ENCODE peak calls at places on chromosomes 4 and X, in four cellular contexts. U is tibial nerve, P is astrocyte, K is IMR-90. E is an unnamed sample.

GRCh38 chr4:163505374-163505773 is 10.9 kb downstream of the TMA16 start:
- DNase-seq in U (no peak), P (peak), K (no peak), E (no peak)

GRCh38 chr4:124276461-124276860 is 436.1 kb downstream of the ANKRD50 start:
- DNase-seq in U (no peak), P (peak), K (peak), E (peak)

GRCh38 chr4:52658671-52659015 is 458 bp downstream of the USP46 start:
- DNase-seq in U (no peak), P (no peak), K (no peak), E (no peak)

GRCh38 chrX:129115104-129115503 is 408.2 kb downstream of the SMARCA1 start:
- DNase-seq in U (no peak), P (no peak), K (peak), E (peak)

GRCh38 chrX:112760697-112761096 is 79.9 kb downstream of the AMOT start:
- DNase-seq in U (no peak), P (peak), K (peak), E (no peak)

GRCh38 chr4:187188118-187188517 is 464.5 kb upstream of the FAT1 start:
- DNase-seq in U (no peak), P (no peak), K (no peak), E (no peak)

GRCh38 chrX:499870-500364 is 113.2 kb upstream of the PPP2R3B start:
- DNase-seq in U (no peak), P (no peak), K (no peak), E (no peak)

GRCh38 chr4:90181644-90182043 is 54.5 kb downstream of the CCSER1 start:
- DNase-seq in U (no peak), P (no peak), K (no peak), E (peak)

GRCh38 chrX:13014111-13015094 is 30.0 kb downstream of the FAM9C start:
- DNase-seq in U (no peak), P (no peak), K (no peak), E (no peak)

GRCh38 chr4:41213563-41214157 is 682 bp downstream of the APBB2 start:
- DNase-seq in U (no peak), P (no peak), K (no peak), E (no peak)

GRCh38 chr4:85445058-85445639 is 29.8 kb upstream of the ARHGAP24 start:
- DNase-seq in U (no peak), P (peak), K (no peak), E (no peak)

GRCh38 chr4:41525129-41525528 is 12.8 kb upstream of the LIMCH1 start:
- DNase-seq in U (no peak), P (peak), K (peak), E (no peak)

GRCh38 chrX:119636419-119636818 is 30.2 kb upstream of the NKRF start:
- DNase-seq in U (no peak), P (no peak), K (no peak), E (no peak)

GRCh38 chr4:117893207-117893606 is 141.1 kb upstream of the NDST3 start:
- DNase-seq in U (no peak), P (peak), K (no peak), E (peak)

GRCh38 chr4:76198411-76199237 is 15.0 kb downstream of the SCARB2 start:
- DNase-seq in U (peak), P (peak), K (peak), E (peak)

GRCh38 chr4:186724048-186724860 is 598 bp upstream of the FAT1 start:
- DNase-seq in U (no peak), P (peak), K (peak), E (peak)

GRCh38 chr4:166816901-166817300 is 417.4 kb downstream of the SPOCK3 start:
- DNase-seq in U (no peak), P (peak), K (no peak), E (no peak)

GRCh38 chrX:74523224-74523623 is 91.2 kb downstream of the RLIM start:
- DNase-seq in U (no peak), P (no peak), K (no peak), E (no peak)

GRCh38 chrX:12954981-12955380 is 19.9 kb upstream of the TMSB4X start:
- DNase-seq in U (no peak), P (no peak), K (no peak), E (no peak)

GRCh38 chr4:154491341-154491679 is 289 bp downstream of the DCHS2 start:
- DNase-seq in U (no peak), P (peak), K (peak), E (peak)

DNA sequence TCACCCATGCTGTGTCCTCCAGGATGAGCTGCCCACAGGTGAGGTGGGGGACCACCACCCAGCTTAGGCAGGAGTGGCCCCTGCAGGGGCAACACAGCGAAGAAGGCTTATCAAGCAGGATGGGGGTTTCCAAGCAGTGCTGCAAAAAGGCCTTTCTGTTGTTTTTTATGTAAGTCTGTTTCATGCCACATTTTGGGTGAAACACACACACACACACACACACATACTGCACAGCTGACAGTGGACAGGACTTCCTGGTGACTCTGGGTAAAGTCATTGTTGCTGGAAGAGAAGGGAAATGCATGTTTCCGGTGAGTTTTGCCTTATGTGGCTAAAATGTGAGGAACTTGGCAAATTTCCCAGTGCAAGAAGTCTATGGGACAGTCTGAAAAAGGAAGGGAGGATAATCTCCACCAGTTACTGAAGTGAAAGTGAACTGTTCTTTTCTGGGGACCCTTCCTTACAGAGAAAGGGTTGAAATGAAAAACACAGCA is 119.2 kb downstream of the IRF2 start:
- DNase-seq in U (peak), P (peak), K (peak), E (peak)
- H3K27ac ChIP-seq in U (peak), P (peak), K (peak), E (no peak)

GRCh38 chr4:71709961-71710360 is 73.9 kb downstream of the GC start:
- DNase-seq in U (no peak), P (no peak), K (no peak), E (peak)
- H3K4me3 ChIP-seq in U (no peak), P (no peak), K (no peak), E (no peak)

DNA sequence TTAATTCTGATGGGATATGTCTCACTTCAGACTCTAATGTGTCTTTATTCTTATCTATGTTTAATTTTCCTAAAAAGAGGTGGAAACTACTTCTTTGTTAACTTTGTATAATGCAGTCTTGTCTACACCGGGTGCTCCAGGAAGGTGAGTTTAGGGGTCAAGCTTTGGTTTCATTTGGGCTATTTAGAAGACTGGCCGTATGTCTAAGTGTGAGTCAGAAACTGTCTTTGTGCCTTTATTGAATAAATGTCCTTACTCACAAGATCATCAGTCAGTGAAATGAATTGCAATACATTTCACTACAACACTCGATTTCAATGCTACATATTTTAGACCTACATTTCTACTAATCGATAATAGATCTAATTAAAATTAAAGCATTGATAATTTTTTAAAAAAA is 56.2 kb downstream of the PROM1 start:
- DNase-seq in U (no peak), P (peak), K (peak), E (peak)
- H3K27ac ChIP-seq in U (no peak), P (no peak), K (no peak), E (no peak)

GRCh38 chrX:17861496-17862011 is 456 bp upstream of the RAI2 start:
- DNase-seq in U (no peak), P (no peak), K (no peak), E (no peak)
- H3K4me3 ChIP-seq in U (peak), P (no peak), K (no peak), E (peak)

DNA sequence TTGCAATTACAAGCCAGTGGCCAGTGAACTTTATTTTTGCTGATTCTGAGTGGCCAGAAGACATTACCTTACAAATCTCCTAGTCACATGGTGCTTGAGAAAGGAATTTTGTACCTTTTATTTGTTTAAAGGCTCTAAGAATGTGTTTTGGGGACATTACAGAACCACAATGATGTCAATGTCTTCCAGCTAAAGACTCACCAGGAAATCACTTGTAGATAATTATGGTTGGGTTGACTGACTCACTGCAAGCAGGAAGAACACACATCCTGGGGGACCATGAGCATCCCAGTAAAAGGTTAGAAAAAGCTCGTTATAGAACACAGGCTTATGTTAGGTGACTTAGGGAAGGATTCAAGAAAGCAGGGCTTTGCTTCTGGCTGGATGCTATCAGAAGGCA is 119.4 kb upstream of the FAM9B start:
- DNase-seq in U (no peak), P (peak), K (peak), E (peak)
- H3K27ac ChIP-seq in U (no peak), P (no peak), K (peak), E (peak)

GRCh38 chr4:15717647-15718416 is 15.0 kb downstream of the BST1 start:
- DNase-seq in U (no peak), P (no peak), K (peak), E (no peak)

GRCh38 chr4:15719506-15719905 is 16.6 kb downstream of the BST1 start:
- DNase-seq in U (no peak), P (no peak), K (no peak), E (no peak)

GRCh38 chr4:15718959-15719358 is 16.1 kb downstream of the BST1 start:
- DNase-seq in U (no peak), P (no peak), K (no peak), E (no peak)

GRCh38 chr4:15718465-15718864 is 15.6 kb downstream of the BST1 start:
- DNase-seq in U (no peak), P (no peak), K (no peak), E (no peak)

DNA sequence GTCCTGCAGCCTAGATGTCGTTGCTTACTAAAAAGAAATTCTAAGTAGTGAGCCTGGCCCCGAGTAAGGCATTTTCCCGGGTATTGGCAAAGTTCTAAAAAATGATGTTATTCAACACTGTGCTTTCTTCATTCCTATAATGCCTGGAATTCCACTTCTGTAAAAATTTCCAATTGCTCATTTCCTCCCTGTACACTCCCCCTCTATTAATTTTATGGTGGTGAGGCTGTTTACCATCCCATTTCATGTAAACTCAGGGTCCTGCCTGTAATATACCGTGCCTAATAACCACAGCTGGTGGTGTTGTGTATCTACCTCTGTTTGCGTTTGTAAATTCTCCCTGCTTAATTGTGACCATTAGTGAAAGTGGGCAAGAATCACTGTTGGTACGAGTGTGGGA is 14.3 kb downstream of the BST1 start:
- DNase-seq in U (no peak), P (peak), K (peak), E (peak)
- H3K4me3 ChIP-seq in U (no peak), P (no peak), K (no peak), E (no peak)

DNA sequence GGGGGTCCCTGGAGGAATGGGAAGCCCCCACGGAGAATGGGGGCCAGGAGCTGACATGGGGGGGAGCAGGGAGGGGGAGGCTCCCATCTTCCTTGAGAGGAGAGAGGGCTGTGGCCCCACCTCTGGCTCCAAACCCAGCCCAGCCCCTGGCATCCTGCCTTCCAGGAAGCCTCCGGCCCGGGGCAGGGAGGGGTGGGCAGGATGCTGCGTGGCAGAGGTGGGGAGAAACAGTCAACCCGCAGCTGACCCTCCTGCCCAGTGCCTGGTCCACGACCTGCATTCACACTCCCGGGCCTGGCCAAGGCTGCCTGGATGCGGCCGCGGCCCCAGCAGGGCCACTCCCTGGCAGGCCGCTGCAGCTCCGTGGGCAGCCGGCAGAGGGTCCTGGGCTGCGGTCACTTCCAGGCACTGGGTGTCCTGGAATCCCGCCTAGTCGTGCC is 39.0 kb downstream of the CPLX1 start:
- DNase-seq in U (peak), P (no peak), K (no peak), E (no peak)
- H3K27ac ChIP-seq in U (no peak), P (no peak), K (no peak), E (no peak)

DNA sequence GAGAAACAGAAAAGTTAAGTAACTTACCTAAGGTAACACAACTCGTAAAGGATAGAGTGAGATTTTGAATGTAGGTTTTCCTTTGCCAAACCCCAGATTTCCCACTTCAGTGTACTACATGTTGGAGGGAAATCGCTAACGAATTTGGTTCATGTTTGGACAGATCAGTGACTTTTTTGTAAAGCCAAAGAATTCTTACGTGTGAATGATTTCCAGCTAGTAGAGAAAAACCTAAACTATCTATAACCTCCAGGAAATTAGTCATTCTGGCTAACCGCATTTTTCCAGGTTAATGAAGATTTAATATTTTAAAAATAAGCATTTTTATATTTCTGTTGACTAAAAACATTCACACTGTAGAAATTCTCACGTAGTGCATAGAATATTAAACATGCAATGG is 7.2 kb downstream of the TENM3 start:
- DNase-seq in U (no peak), P (peak), K (no peak), E (no peak)
- H3K4me3 ChIP-seq in U (no peak), P (no peak), K (no peak), E (no peak)

GRCh38 chr4:98746936-98747658 is 88.7 kb upstream of the TSPAN5 start:
- DNase-seq in U (no peak), P (peak), K (peak), E (no peak)
- H3K27ac ChIP-seq in U (no peak), P (no peak), K (no peak), E (no peak)

DNA sequence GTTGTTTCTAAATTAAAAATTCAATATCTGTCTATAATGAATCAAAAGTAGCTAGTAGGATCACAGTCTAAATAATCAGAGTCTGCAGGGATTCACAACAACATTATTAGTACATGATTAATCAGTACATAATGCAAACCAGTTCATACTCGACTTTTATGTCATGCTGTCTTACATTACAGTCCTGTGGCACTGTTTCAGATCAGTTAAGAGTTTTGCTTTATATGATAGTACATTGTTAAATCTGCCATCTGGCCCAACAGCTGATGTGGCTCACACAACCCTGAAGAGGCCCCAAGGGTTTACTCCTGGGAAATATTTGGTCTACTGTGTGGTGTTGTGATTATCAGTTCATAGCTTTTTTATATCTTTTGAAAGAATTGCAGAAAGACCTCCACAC is 247.1 kb upstream of the ETNPPL start:
- DNase-seq in U (no peak), P (peak), K (peak), E (no peak)
- H3K4me3 ChIP-seq in U (no peak), P (no peak), K (no peak), E (no peak)

E was measured in PC-3.